ENCODE peak calls at places on chromosomes 3 and 15, in five cellular contexts. V, D, T, K and A are unnamed samples.

GRCh38 chr15:34216527-34217270 is 6.8 kb upstream of the KATNBL1 start:
- DNase-seq in T (no peak), D (no peak), K (no peak), V (no peak), A (no peak)

GRCh38 chr15:61889706-61890105 is 170.5 kb downstream of the VPS13C start:
- DNase-seq in V (no peak), T (peak; percentile 25), K (no peak), D (no peak), A (no peak)

GRCh38 chr15:90449206-90449735 is 61.2 kb downstream of the IQGAP1 start:
- DNase-seq in K (no peak), T (no peak), V (peak; percentile 68), D (no peak), A (no peak)

GRCh38 chr15:87746333-87746732 is 510.2 kb downstream of the NTRK3 start:
- DNase-seq in D (no peak), V (no peak), K (no peak), T (no peak), A (no peak)

GRCh38 chr3:196268270-196269163 is 19.0 kb downstream of the PCYT1A start:
- DNase-seq in T (peak; percentile 59), K (no peak), V (peak; percentile 75), D (no peak), A (no peak)

GRCh38 chr3:183252973-183253363 is at the start of gene B3GNT5:
- DNase-seq in V (no peak), D (no peak), K (peak; percentile 74), T (peak; percentile 46), A (no peak)

GRCh38 chr3:134251731-134252391 is 1.2 kb upstream of the RYK start:
- DNase-seq in D (peak; percentile 31), V (no peak), T (peak; percentile 4), K (no peak), A (no peak)

GRCh38 chr3:146421814-146422748 is 47.3 kb downstream of the PLSCR2 start:
- DNase-seq in V (peak; percentile 82), T (peak; percentile 68), D (no peak), K (no peak), A (no peak)

GRCh38 chr3:151328298-151329036 is 882 bp downstream of the P2RY13 start:
- DNase-seq in D (no peak), V (no peak), K (no peak), T (peak; percentile 7), A (no peak)

GRCh38 chr15:52653451-52653964 is 25.7 kb downstream of the ATOSA start:
- DNase-seq in K (no peak), T (peak; percentile 84), D (no peak), V (peak; percentile 85), A (no peak)

GRCh38 chr15:43538091-43538490 is 20.7 kb downstream of the MAP1A start:
- DNase-seq in V (no peak), K (no peak), D (no peak), T (no peak), A (no peak)

GRCh38 chr3:187013080-187013838 is 82.9 kb downstream of the ST6GAL1 start:
- DNase-seq in K (no peak), D (no peak), T (no peak), V (peak; percentile 74), A (no peak)

GRCh38 chr3:192169332-192169915 is 557.9 kb downstream of the FGF12 start:
- DNase-seq in V (no peak), T (no peak), K (no peak), D (no peak), A (no peak)

GRCh38 chr15:70853855-70854668 is at the start of gene LARP6:
- DNase-seq in K (no peak), V (peak; percentile 36), D (no peak), T (peak; percentile 52), A (peak; percentile 85)

GRCh38 chr3:133506215-133506901 is 67.1 kb upstream of the CDV3 start:
- DNase-seq in T (no peak), D (no peak), V (no peak), K (no peak), A (no peak)

GRCh38 chr3:17057316-17057715 is 172.6 kb downstream of the PLCL2 start:
- DNase-seq in D (no peak), K (no peak), T (no peak), V (peak; percentile 69), A (no peak)

GRCh38 chr3:17054944-17055343 is 170.2 kb downstream of the PLCL2 start:
- DNase-seq in D (no peak), T (no peak), V (no peak), K (no peak), A (no peak)

GRCh38 chr3:17052348-17052747 is 167.6 kb downstream of the PLCL2 start:
- DNase-seq in K (no peak), V (no peak), T (no peak), D (no peak), A (no peak)

GRCh38 chr3:17054301-17054700 is 169.5 kb downstream of the PLCL2 start:
- DNase-seq in T (no peak), V (no peak), D (no peak), K (no peak), A (no peak)

DNA sequence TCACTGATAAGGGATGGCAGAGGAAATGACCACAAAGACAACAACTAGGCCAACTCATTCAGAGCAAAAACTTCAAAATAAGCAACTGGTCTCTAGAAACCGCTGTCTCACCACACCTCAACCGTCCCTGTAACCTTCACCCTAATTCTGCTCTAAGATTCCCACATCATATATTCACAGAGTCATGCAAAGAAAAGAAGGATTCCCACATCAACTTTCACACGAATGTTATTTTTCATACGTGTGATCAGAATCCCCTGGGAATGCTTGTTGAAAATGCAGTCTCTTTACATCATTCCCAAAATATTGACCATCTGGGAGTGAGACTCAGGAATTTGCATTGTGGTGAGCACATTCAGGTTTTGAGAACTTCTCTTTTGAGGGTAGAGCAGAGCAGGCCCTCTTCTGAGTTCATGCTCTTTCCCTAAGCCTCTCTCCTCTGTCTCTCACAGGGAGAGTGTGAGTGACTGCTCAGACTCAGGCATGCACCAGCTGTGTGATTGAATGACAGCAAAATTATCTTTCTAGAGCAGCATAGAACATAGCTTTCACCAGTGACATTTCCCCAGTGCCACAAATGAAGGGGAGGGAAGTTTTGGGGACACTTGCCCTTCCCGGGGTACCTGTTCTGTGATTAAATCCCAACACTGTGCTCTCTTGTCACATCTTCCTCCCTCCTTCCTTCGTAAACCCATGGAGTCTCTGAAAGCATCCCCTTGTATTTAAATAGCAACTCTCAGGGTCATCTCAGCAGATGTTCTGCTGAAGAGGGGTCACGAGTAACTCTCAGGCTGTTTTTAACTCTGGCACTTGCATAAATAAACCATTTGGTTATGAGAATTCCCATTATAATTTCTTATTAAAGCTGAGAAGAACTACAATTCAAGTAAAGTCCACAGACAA is 170.9 kb downstream of the PLCL2 start:
- DNase-seq in K (no peak), V (peak; percentile 65), T (no peak), D (no peak), A (no peak)
- TF ChIP-seq POLR2A in K (no peak), V (no peak), T (no peak), D (no peak), A (no peak)

GRCh38 chr15:74725845-74726773 is 781 bp upstream of the CYP1A1 start:
- DNase-seq in V (no peak), D (peak; percentile 46), K (peak; percentile 53), T (peak; percentile 13), A (peak; percentile 81)
- TF ChIP-seq MAFK in V (no peak), D (no peak), K (no peak), T (no peak), A (no peak)

GRCh38 chr15:63408514-63408913 is 26.9 kb upstream of the CA12 start:
- DNase-seq in K (no peak), V (no peak), D (no peak), T (no peak), A (no peak)
- TF ChIP-seq POLR2A in K (no peak), V (no peak), D (no peak), T (no peak), A (no peak)

DNA sequence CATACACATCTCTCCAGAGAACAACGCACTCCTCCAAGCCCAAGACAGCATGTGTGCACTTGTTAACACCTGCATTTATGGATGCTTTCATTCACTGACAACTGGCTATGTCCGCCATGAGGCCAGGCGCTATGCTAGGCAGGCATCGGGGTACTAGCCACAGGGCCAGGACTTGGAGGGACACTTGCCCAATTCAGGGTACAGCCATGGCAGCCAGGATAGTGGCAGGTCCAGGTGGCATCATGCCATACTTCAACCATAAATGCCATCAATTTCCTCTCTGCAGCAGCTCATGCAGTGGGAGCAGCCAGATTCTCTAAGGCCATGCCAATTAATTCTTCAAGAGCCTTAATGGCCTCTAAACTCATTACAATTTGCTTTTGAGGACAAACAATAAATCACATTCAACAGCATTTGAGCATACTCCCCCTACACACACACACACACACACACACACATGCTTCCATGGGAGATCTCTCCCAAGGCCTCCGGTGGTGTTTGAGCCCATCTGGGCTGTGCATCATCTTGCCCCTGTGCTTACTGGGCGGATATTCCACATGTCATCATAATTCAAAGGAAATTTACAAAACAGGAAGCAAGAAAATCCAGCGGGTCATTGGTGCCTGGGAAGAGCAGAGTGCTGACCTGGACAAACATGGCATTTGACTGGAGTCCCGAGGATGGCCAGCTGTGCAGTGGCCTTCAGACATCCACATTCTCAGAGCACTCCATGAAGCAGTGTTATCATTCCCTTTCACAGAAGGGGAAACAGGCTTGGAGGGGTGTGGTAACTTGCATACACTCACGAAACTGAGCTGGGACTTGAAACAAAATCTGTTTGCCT is 109.1 kb downstream of the IQSEC1 start:
- DNase-seq in K (no peak), D (peak; percentile 59), V (peak; percentile 43), T (no peak), A (no peak)
- TF ChIP-seq MAFK in K (peak; percentile 16), D (peak; percentile 80), V (no peak), T (peak; percentile 37), A (no peak)

GRCh38 chr3:181920409-181920808 is 208.7 kb downstream of the SOX2 start:
- DNase-seq in V (no peak), T (no peak), K (no peak), D (no peak), A (no peak)

GRCh38 chr3:181915556-181915955 is 203.8 kb downstream of the SOX2 start:
- DNase-seq in D (no peak), V (no peak), K (no peak), T (no peak), A (no peak)

GRCh38 chr3:181916018-181916417 is 204.3 kb downstream of the SOX2 start:
- DNase-seq in V (no peak), D (no peak), K (no peak), T (no peak), A (no peak)

GRCh38 chr3:181921220-181921619 is 209.5 kb downstream of the SOX2 start:
- DNase-seq in T (no peak), D (no peak), K (no peak), V (no peak), A (no peak)

DNA sequence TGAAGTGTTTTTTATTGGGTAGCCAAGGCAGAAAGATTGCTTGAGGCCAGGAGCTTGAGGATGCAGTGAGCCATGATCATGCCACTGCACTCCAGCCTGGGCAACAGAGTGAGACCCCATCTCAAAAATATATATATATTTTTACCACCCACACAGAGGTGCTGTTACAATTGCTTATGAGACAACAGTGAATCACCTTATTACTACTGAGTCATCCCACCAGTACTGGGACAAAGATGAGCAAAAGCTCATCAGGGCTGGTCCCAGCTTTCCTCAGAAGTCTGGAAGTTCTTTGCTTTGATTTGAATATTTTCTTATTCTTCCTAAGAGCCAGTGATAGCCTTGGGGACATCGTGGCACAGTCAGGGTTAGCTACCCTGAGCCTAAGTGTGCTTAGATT is 207.7 kb downstream of the SOX2 start:
- DNase-seq in V (no peak), D (no peak), T (no peak), K (no peak), A (no peak)
- TF ChIP-seq POLR2A in V (no peak), D (no peak), T (no peak), K (no peak), A (no peak)

GRCh38 chr3:48879307-48879993 is 19.2 kb downstream of the SLC25A20 start:
- DNase-seq in K (no peak), D (no peak), T (no peak), V (no peak), A (no peak)
- TF ChIP-seq MAFK in K (no peak), D (no peak), T (no peak), V (no peak), A (no peak)